ENCODE peak calls at places on chromosomes 5 and 9, in ten cellular contexts. C is OCI-LY7, S is endodermal cell, O is cardiac fibroblast, U is stomach, H is brain microvascular endothelial cell, J is left ventricle myocardium inferior, K is WERI-Rb-1, P is kidney epithelial cell, T is GM12865. M is an unnamed sample.

GRCh38 chr9:131668439-131669233 is 71.2 kb downstream of the RAPGEF1 start:
- DNase-seq in U (peak), T (peak), S (peak), K (no peak), O (no peak), P (no peak), C (peak), J (no peak), H (peak), M (peak)

GRCh38 chr5:15796096-15796495 is 296.1 kb downstream of the FBXL7 start:
- DNase-seq in T (no peak), H (no peak), K (no peak), O (no peak), P (no peak), C (no peak), U (no peak), J (no peak), S (no peak), M (no peak)

GRCh38 chr5:85814596-85814995 is 803.1 kb upstream of the COX7C start:
- DNase-seq in T (no peak), P (no peak), S (peak), U (no peak), H (no peak), O (no peak), K (no peak), C (no peak), J (no peak), M (no peak)

GRCh38 chr5:32231929-32232328 is 57.8 kb upstream of the GOLPH3 start:
- DNase-seq in J (no peak), K (no peak), U (no peak), C (no peak), S (peak), P (no peak), H (no peak), T (no peak), O (no peak), M (no peak)

GRCh38 chr9:112494153-112494552 is 7.5 kb downstream of the KIAA1958 start:
- DNase-seq in O (no peak), T (no peak), H (no peak), K (no peak), S (no peak), C (no peak), P (no peak), U (no peak), J (no peak), M (no peak)

GRCh38 chr5:37495668-37496067 is 116.5 kb downstream of the WDR70 start:
- DNase-seq in U (no peak), S (no peak), J (no peak), C (no peak), P (peak), K (no peak), H (peak), O (peak), T (no peak), M (peak)

GRCh38 chr5:139416651-139417050 is 12.8 kb upstream of the SPATA24 start:
- DNase-seq in O (no peak), S (no peak), P (no peak), K (no peak), C (no peak), U (no peak), J (no peak), T (no peak), H (no peak), M (no peak)

GRCh38 chr5:150946351-150946905 is 41.6 kb upstream of the ZNF300 start:
- DNase-seq in T (no peak), K (peak), C (no peak), H (peak), U (peak), O (peak), S (no peak), J (peak), P (peak), M (peak)

GRCh38 chr9:130557077-130557468 is 22.3 kb upstream of the FUBP3 start:
- DNase-seq in T (no peak), P (no peak), S (no peak), U (no peak), O (no peak), H (no peak), J (no peak), K (no peak), C (no peak), M (no peak)

GRCh38 chr9:70435948-70436347 is 21.5 kb upstream of the KLF9 start:
- DNase-seq in H (peak), C (no peak), O (peak), T (no peak), U (no peak), K (no peak), P (no peak), S (no peak), J (no peak), M (peak)

GRCh38 chr9:121658591-121658990 is 7.2 kb downstream of the DAB2IP start:
- DNase-seq in K (no peak), H (no peak), S (no peak), O (no peak), U (no peak), J (no peak), C (no peak), T (no peak), P (no peak), M (no peak)
- H3K4me3 ChIP-seq in K (no peak), H (no peak), S (no peak), O (no peak), U (peak), J (peak), C (no peak), T (no peak), P (no peak), M (no peak)

GRCh38 chr5:156421798-156422197 is 94.8 kb downstream of the SGCD start:
- DNase-seq in O (no peak), H (no peak), U (no peak), P (no peak), C (no peak), K (no peak), J (no peak), T (no peak), S (no peak), M (no peak)

GRCh38 chr5:156423597-156423996 is 96.6 kb downstream of the SGCD start:
- DNase-seq in H (no peak), J (no peak), T (no peak), P (no peak), C (no peak), U (no peak), S (no peak), K (no peak), O (no peak), M (no peak)

GRCh38 chr5:156432830-156433105 is 105.8 kb downstream of the SGCD start:
- DNase-seq in O (no peak), J (no peak), P (no peak), H (no peak), T (no peak), U (no peak), C (no peak), S (no peak), K (no peak), M (no peak)

GRCh38 chr5:156431956-156432829 is 105.2 kb downstream of the SGCD start:
- DNase-seq in T (no peak), P (no peak), H (no peak), U (no peak), S (peak), C (no peak), J (no peak), K (no peak), O (no peak), M (no peak)

DNA sequence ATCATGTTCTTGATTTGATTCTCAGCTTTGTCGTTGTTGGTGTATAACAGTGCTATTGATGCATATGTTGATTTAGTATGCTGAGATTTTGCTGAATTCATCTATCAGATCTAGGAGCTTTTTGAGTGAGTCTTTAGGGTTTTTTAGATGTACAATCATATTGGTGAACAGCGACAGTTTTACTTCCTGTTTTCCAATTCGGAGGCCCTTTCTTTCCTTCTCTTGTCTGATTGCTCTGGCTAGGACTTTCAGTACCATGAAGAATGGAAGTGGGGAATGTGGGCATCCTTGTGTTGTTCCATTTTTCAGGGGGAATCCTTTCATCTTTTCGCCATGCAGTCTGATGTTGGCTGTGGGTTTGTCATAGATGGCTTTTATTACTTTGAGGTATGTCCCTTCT is 100.4 kb downstream of the SGCD start:
- DNase-seq in H (no peak), U (no peak), J (no peak), O (no peak), S (no peak), C (no peak), T (no peak), K (no peak), P (no peak), M (no peak)
- TF ChIP-seq CTCF in H (no peak), U (no peak), J (no peak), O (no peak), S (no peak), C (no peak), T (no peak), K (no peak), P (no peak), M (no peak)

DNA sequence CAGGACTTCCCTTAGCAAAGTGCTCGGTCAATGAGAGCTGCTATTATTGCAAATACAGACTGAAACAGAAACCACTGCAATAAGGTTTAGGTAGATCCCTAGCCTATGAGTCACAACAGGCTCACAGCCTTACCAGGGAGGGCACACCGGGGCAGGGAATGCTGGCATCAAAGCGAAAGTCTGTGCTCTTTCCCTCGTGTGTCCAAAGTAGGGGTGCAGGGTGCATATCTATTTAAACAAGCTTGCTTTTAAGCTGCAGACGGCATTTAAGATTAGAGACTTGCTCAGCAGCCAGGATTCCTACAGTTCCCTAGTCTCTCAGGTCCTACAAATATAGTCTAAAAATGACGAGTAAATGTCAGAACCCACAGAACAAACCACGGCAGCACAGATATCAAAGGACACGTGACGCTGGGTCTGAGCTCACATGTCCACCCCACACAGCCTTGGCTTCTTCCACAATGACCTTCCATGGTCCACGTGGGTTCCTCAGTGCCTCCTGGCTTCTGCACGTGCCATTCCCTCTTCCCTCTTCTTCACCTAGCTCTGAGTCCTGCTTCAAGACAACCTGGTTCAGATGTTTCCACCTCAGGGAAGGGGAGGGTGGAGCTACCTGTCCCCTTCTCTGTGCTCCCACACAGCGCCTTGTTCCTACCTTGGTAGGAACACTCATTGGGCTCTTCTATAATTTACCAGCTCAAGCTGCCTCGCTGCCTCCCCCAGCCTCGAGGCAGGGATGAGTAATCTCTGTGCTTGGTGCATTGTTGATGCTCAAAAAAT is 193.2 kb downstream of the MAPKAP1 start:
- DNase-seq in P (peak), U (peak), O (peak), J (peak), K (no peak), T (peak), H (peak), C (no peak), S (peak), M (peak)
- H3K4me3 ChIP-seq in P (no peak), U (peak), O (peak), J (peak), K (no peak), T (peak), H (peak), C (no peak), S (no peak), M (peak)

DNA sequence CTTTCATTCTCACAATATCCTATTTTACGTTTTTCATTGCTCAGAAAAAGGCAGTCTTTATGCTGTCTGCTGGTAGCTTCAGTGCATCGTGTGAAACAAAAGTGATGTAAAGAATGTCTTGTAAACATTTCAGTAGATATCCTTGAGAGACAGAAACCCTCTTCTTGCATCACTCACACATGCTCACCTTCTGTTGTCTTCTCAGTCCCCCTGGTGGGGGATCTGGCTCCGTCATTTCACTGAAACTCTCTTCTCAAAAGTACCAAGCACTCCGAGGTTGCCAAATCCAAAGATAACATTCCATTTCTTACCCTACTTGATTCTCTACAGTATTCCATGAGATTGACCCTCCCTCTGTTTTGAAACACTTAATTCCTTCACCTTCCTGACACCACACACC is 46.1 kb upstream of the PCA3 start:
- DNase-seq in H (no peak), U (no peak), P (no peak), K (no peak), C (no peak), J (no peak), S (peak), T (no peak), O (no peak), M (no peak)
- TF ChIP-seq CTCF in H (peak), U (no peak), P (no peak), K (no peak), C (no peak), J (no peak), S (peak), T (no peak), O (peak), M (no peak)

M was measured in fibroblast of the aortic adventitia.